ENCODE peak calls at places on chromosomes 2 and 18, in four cellular contexts. E is HCT116, D is K562, Z is HepG2. U is an unnamed sample.
A peak's percentile ranks its signal among the peaks of the same experiment; 100 is the strongest.

GRCh38 chr18:23226930-23227728 is 91.8 kb downstream of the CABLES1 start:
- DNase-seq in D (no peak), Z (no peak), E (no peak), U (no peak)

GRCh38 chr18:60684843-60685513 is 312.4 kb upstream of the MC4R start:
- DNase-seq in E (peak; percentile 19), D (no peak), Z (peak; percentile 2), U (peak; percentile 15)

GRCh38 chr2:5041501-5041900 is 650.7 kb upstream of the SOX11 start:
- DNase-seq in D (no peak), Z (no peak), E (no peak), U (no peak)

GRCh38 chr2:205387350-205388045 is 294.8 kb upstream of the NRP2 start:
- DNase-seq in D (no peak), E (no peak), Z (no peak), U (no peak)

GRCh38 chr2:163266772-163267171 is 428.2 kb upstream of the KCNH7 start:
- DNase-seq in Z (no peak), E (no peak), D (no peak), U (peak; percentile 20)

GRCh38 chr2:235638541-235639192 is 144.8 kb downstream of the AGAP1 start:
- DNase-seq in E (no peak), Z (no peak), D (no peak), U (no peak)

GRCh38 chr2:239286901-239287300 is 113.9 kb downstream of the HDAC4 start:
- DNase-seq in E (no peak), D (no peak), Z (no peak), U (no peak)

GRCh38 chr2:215615829-215616226 is 180.0 kb upstream of the FN1 start:
- DNase-seq in E (no peak), Z (no peak), D (no peak), U (no peak)

GRCh38 chr2:225288986-225289385 is 110.5 kb upstream of the NYAP2 start:
- DNase-seq in D (no peak), E (no peak), Z (no peak), U (no peak)
- TF ChIP-seq SIN3A in D (no peak), E (no peak), Z (no peak), U (no peak)

DNA sequence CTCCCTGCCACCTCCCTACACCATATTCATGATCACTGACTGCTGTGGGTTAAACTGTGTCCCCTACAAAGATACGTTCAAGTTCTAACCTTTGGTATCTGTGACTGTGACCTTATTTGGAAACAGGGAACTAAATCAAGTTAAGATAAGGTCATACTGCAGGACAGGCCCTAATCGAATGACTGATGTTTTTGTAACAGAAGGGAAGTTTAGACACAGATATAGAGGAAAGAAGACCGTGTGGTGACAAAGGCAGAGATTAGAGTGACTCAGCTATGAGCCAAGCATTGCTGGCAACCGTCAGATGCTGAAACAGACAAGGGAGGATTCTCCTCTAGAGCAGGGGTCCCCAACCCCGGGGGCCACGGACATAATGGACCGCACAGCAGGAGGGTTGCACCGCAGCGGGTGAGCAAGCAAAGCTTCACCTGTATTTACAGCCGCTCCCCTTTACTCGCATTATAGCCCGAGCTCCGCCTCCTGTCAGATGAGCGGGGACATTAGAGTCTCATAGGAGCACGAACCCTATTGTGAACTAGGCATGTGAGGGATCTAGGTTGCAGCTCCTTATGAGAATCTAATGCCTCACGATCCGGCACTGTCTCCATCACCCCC is 28.9 kb upstream of the RNF152 start:
- DNase-seq in Z (no peak), D (no peak), E (no peak), U (no peak)
- H3K27me3 ChIP-seq in Z (peaks cover 3% of the 10 kb centered on the region), D (no peaks in the 10 kb centered on the region), E (no peaks in the 10 kb centered on the region), U (no peaks in the 10 kb centered on the region)

GRCh38 chr2:208175843-208176160 is 12.4 kb upstream of the CRYGA start:
- DNase-seq in D (no peak), E (no peak), Z (no peak), U (no peak)
- TF ChIP-seq TCF7L2 in D (no peak), E (no peak), Z (no peak), U (no peak)

GRCh38 chr2:34372967-34373366 is 773.9 kb upstream of the FAM98A start:
- DNase-seq in E (no peak), Z (no peak), D (no peak), U (no peak)

GRCh38 chr2:34368304-34368703 is 769.2 kb upstream of the FAM98A start:
- DNase-seq in E (no peak), Z (no peak), D (no peak), U (no peak)

DNA sequence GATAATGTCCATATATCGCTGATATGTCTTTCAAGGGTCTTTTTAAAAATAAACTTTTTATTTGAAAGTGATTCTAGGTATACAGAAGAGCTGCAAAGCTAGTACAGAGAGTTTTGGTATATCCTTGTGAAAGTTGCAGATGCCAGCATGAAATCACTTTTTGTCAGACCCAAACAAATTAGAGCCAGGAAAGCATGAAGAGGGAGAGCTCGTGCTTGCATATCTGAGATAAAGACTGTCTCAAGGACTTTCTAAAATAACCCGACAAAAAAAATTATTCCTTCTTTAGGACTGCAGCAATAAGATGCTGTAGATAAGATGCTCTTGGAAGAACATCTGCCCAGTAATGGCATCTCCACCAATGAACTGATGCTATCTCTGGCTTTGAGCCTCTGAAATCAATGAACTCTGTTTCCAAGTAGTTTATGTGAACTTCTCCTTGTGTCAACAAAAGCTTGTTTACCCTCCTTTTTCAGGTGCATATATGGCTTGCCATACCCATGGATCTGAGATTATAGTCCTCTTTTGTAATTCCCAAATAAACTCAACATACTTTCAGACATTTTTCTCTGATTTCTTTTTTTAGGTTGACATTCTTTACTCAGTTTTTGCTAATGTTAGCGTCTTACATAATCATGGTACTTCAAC is 774.6 kb upstream of the FAM98A start:
- DNase-seq in Z (peak; percentile 5), D (no peak), E (no peak), U (no peak)
- TF ChIP-seq SIN3A in Z (no peak), D (no peak), E (no peak), U (no peak)

DNA sequence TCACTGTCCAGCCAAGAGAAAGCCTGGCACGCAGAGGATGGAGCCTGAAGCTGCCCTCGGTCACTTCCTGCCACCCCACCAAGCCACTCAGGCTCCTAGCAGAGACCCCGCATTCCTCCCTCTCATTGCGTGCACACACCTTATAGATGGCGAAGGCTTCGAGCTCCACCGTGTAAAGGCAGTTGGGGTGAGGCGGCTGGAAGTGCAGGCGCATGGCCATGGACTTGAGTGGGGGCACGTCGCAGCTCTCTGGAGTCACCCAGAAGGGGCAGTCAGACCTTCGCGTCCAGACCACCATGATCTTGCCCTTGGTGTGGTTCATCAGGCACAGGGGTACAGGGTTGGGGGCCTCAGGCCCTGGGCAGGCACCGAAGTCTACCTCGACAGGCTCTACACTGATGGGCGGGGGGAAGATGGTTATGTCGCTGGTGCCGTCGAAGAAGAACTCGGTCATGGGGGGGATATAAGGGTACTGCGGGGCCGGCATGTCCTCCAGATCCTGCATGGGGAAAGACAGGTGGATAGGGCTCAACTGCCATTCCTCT is 13.7 kb downstream of the CFAP65 start:
- DNase-seq in Z (no peak), E (no peak), D (no peak), U (no peak)
- H3K27me3 ChIP-seq in Z (peaks cover 95% of the 10 kb centered on the region), E (peaks cover under 1% of the 10 kb centered on the region), D (peaks cover 63% of the 10 kb centered on the region), U (no peaks in the 10 kb centered on the region)

DNA sequence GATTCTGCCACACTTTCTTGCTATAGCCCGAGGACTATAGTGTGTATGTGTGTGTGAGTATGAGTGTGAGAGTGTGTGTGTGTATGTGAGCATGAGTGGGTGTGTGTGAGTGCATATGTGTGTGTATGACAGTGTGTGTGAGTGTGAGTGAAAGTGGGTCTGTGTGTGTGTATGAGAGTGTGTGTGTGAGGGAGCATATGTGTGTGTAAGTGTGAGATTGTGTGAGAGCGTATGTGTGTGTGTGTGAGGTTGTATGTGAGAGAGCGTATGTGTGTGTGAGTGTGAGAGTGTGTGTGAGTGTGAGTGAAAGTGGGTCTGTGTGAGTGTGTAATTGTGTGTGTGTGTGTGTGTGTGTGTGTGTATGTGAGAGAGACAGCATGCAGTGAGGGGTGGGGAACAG is 89.0 kb upstream of the ACSL3 start:
- DNase-seq in E (no peak), D (no peak), Z (no peak), U (no peak)
- TF ChIP-seq TCF7L2 in E (no peak), D (no peak), Z (no peak), U (no peak)

DNA sequence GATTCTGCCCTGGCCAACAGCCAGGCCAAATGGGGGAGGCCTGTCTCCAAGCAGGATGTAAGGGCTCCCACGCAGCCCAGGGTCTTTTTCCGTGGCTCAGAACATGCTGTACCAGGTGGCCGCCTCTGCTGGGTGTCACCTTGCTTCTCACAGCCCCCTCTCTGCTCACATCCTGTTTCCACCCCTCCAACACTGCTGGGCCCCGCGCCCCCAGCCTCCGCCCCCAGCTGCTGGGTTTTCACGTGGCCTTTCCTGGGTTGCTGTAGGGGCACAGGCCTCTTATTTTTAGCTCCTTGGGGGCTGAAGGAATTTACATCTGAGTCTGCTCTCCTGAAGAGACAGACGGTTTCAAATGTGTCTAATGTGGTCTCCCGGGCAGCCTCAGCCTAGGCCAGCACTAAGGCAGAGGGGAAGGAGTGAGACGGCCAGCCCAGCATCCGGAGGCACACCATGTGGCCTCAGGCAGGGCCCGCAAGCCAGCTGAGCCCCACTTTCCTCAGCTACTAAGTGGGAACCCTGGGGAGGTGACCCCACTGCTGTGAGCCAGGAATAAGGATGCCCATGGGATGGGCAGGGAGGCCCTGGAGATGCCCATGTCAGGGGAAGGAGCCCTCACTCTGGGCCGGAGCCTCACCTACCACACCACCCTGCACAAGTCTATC is 18.7 kb upstream of the DUSP2 start:
- DNase-seq in Z (no peak), E (no peak), D (no peak), U (no peak)
- TF ChIP-seq SIN3A in Z (no peak), E (no peak), D (no peak), U (no peak)